ENCODE peak calls at places on chromosomes 12 and 14, in five cellular contexts. X is posterior vena cava, N is NCI-H748 treated with DMSO at 0.1 percent for 48 hours, C is H54, K is esophagus squamous epithelium. J is an unnamed sample.

GRCh38 chr14:77489051-77489450 is 9.6 kb downstream of the ISM2 start:
- DNase-seq in N (no peak), X (no peak), C (no peak), K (no peak), J (no peak)

GRCh38 chr12:31855427-31855826 is 103.8 kb upstream of the RESF1 start:
- DNase-seq in N (no peak), K (no peak), X (no peak), C (no peak), J (no peak)

GRCh38 chr12:109182041-109182839 is 65.9 kb downstream of the ACACB start:
- DNase-seq in C (no peak), X (peak), N (no peak), K (no peak), J (no peak)

GRCh38 chr12:79001404-79001803 is 136.8 kb downstream of the SYT1 start:
- DNase-seq in X (no peak), C (no peak), K (no peak), N (peak), J (no peak)

GRCh38 chr14:68495101-68495637 is 297.7 kb downstream of the ZFP36L1 start:
- DNase-seq in C (no peak), K (no peak), N (no peak), X (no peak), J (no peak)

GRCh38 chr14:72907886-72908285 is 14.0 kb upstream of the DPF3 start:
- DNase-seq in C (peak), N (no peak), X (no peak), K (no peak), J (no peak)

GRCh38 chr12:68100241-68100640 is 59.3 kb downstream of the IFNG start:
- DNase-seq in K (no peak), X (no peak), N (no peak), C (no peak), J (no peak)

GRCh38 chr12:72540811-72541210 is 268.6 kb downstream of the TRHDE start:
- DNase-seq in N (no peak), C (no peak), X (no peak), K (no peak), J (no peak)

GRCh38 chr14:105171004-105171673 is 2.6 kb upstream of the JAG2 start:
- DNase-seq in N (no peak), K (no peak), X (no peak), C (no peak), J (no peak)

GRCh38 chr12:104763163-104763805 is 194.8 kb downstream of the SLC41A2 start:
- DNase-seq in N (no peak), K (no peak), X (no peak), C (no peak), J (no peak)

GRCh38 chr12:124391340-124392261 is 96.7 kb downstream of the RFLNA start:
- DNase-seq in C (no peak), N (no peak), X (peak), K (peak), J (no peak)

GRCh38 chr14:68270342-68270741 is 450.8 kb downstream of the RAD51B start:
- DNase-seq in N (no peak), X (no peak), C (no peak), K (no peak), J (no peak)

GRCh38 chr12:109744991-109745942 is 31.6 kb downstream of the FAM222A start:
- DNase-seq in C (no peak), K (no peak), N (no peak), X (peak), J (no peak)

GRCh38 chr12:78674311-78675085 is 190.1 kb upstream of the SYT1 start:
- DNase-seq in X (no peak), C (no peak), K (no peak), N (no peak), J (no peak)

GRCh38 chr12:111309584-111309983 is 59.3 kb downstream of the PHETA1 start:
- DNase-seq in C (no peak), N (no peak), K (no peak), X (no peak), J (no peak)

GRCh38 chr12:19689801-19690472 is 250.6 kb downstream of the AEBP2 start:
- DNase-seq in K (no peak), X (no peak), N (no peak), C (no peak), J (no peak)

GRCh38 chr14:105588236-105588860 is 62.0 kb downstream of the TMEM121 start:
- DNase-seq in C (no peak), X (no peak), K (no peak), N (no peak), J (no peak)

GRCh38 chr12:99093166-99093565 is 448.1 kb downstream of the APAF1 start:
- DNase-seq in X (no peak), C (no peak), K (no peak), N (no peak), J (no peak)

GRCh38 chr12:25960176-25960575 is 1.7 kb downstream of the RASSF8 start:
- DNase-seq in K (no peak), X (no peak), C (no peak), N (no peak), J (no peak)

GRCh38 chr12:81296556-81297305 is 218.9 kb downstream of the ACSS3 start:
- DNase-seq in X (no peak), K (no peak), C (peak), N (no peak), J (no peak)

GRCh38 chr14:92437729-92438280 is 75.8 kb upstream of the RIN3 start:
- DNase-seq in C (no peak), N (no peak), K (no peak), X (no peak), J (no peak)

GRCh38 chr12:112096667-112097066 is 11.9 kb downstream of the NAA25 start:
- DNase-seq in N (no peak), X (no peak), K (no peak), C (no peak), J (peak)

GRCh38 chr12:1126089-1126488 is 135.1 kb downstream of the ERC1 start:
- DNase-seq in K (no peak), X (no peak), N (no peak), C (no peak), J (no peak)

GRCh38 chr14:30223385-30223785 is 295.7 kb upstream of the PRKD1 start:
- DNase-seq in N (peak), C (peak), K (no peak), X (no peak), J (peak)

GRCh38 chr14:89252887-89253532 is 164.0 kb downstream of the FOXN3 start:
- DNase-seq in X (no peak), N (no peak), C (no peak), K (no peak), J (no peak)

GRCh38 chr12:88501976-88502938 is 78.0 kb downstream of the KITLG start:
- DNase-seq in K (no peak), X (no peak), N (no peak), C (no peak), J (no peak)

GRCh38 chr14:93033983-93034670 is 81.6 kb downstream of the ITPK1 start:
- DNase-seq in K (no peak), X (no peak), C (no peak), N (no peak), J (no peak)

GRCh38 chr14:73153272-73153671 is 17.0 kb downstream of the PSEN1 start:
- DNase-seq in X (no peak), C (no peak), N (no peak), K (no peak), J (no peak)

GRCh38 chr12:71536279-71536938 is 96.8 kb downstream of the LGR5 start:
- DNase-seq in K (no peak), X (no peak), C (no peak), N (no peak), J (no peak)

GRCh38 chr12:52488736-52489135 is 4.3 kb downstream of the KRT6A start:
- DNase-seq in X (no peak), N (no peak), C (no peak), K (no peak), J (no peak)

GRCh38 chr14:22070119-22070982 is 396.7 kb upstream of the OR4E1 start:
- DNase-seq in N (no peak), X (peak), K (no peak), C (no peak), J (no peak)

GRCh38 chr12:130714091-130714590 is 2.0 kb downstream of the RIMBP2 start:
- DNase-seq in C (no peak), N (no peak), X (peak), K (no peak), J (no peak)

GRCh38 chr14:58131386-58131785 is 20.6 kb downstream of the ARMH4 start:
- DNase-seq in C (no peak), N (no peak), X (no peak), K (no peak), J (no peak)

GRCh38 chr12:57101892-57102695 is 9.1 kb downstream of the STAT6 start:
- DNase-seq in K (no peak), C (no peak), X (peak), N (no peak), J (no peak)

GRCh38 chr12:58647495-58647894 is 272.8 kb downstream of the LRIG3 start:
- DNase-seq in N (no peak), C (no peak), X (no peak), K (no peak), J (no peak)

GRCh38 chr12:75633789-75634188 is 122.4 kb upstream of the KRR1 start:
- DNase-seq in N (no peak), X (no peak), K (no peak), C (no peak), J (no peak)

GRCh38 chr14:61183486-61183885 is 97.7 kb downstream of the TMEM30B start:
- DNase-seq in X (no peak), K (no peak), N (no peak), C (no peak), J (no peak)

GRCh38 chr14:68734231-68734732 is 58.6 kb downstream of the ZFP36L1 start:
- DNase-seq in K (no peak), C (no peak), X (no peak), N (no peak), J (no peak)

J was measured in Panc1.